ENCODE peak calls at places on chromosome 11, in four cellular contexts. Q, P, I and A are unnamed samples.

GRCh38 chr11:94553938-94554337 is 10.2 kb downstream of the FUT4 start:
- DNase-seq in Q (no peak), P (no peak), I (no peak), A (no peak)

GRCh38 chr11:6812391-6813005 is 13.0 kb upstream of the OR6A2 start:
- DNase-seq in Q (peak; percentile 48), P (no peak), I (peak; percentile 58), A (peak; percentile 11)

GRCh38 chr11:76313913-76314740 is 66.8 kb downstream of the THAP12 start:
- DNase-seq in Q (no peak), P (peak; percentile 25), I (no peak), A (no peak)

GRCh38 chr11:128497057-128497957 is 90.1 kb downstream of the ETS1 start:
- DNase-seq in Q (no peak), P (no peak), I (no peak), A (peak; percentile 87)

GRCh38 chr11:47943721-47944554 is 36.4 kb upstream of the PTPRJ start:
- DNase-seq in Q (no peak), P (peak; percentile 44), I (peak; percentile 88), A (no peak)

GRCh38 chr11:67120456-67120855 is 1.4 kb downstream of the KDM2A start:
- DNase-seq in Q (no peak), P (no peak), I (no peak), A (no peak)

GRCh38 chr11:112285918-112286317 is 25.3 kb upstream of the PLET1 start:
- DNase-seq in Q (no peak), P (no peak), I (peak; percentile 82), A (no peak)

GRCh38 chr11:134517621-134518293 is 105.7 kb upstream of the B3GAT1 start:
- DNase-seq in Q (no peak), P (no peak), I (no peak), A (no peak)

GRCh38 chr11:61325649-61326414 is 7.1 kb downstream of the DDB1 start:
- DNase-seq in Q (no peak), P (no peak), I (no peak), A (no peak)

GRCh38 chr11:91350931-91351330 is 873.7 kb upstream of the FAT3 start:
- DNase-seq in Q (no peak), P (no peak), I (no peak), A (no peak)

GRCh38 chr11:72812604-72812967 is 1.6 kb upstream of the ATG16L2 start:
- DNase-seq in Q (no peak), P (no peak), I (no peak), A (no peak)

DNA sequence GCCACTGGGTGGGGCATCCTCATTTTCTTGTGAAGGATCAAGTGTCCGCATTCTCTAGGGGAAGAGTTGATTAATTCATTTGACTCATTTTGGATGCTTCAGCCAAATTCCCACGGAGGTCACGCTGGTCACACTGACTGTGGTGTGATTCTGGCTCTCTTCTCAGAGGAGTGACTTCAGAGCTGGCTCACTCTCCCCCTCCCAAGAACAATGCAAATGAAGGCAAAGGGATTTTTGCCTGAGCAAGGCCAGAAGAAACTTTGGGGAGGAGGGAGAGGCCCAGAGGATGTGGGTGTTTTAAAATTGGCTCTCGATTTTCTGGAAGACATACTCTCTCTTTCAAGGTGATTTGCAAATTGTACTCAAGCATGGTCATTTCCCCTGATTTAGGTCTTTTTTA is 51.1 kb upstream of the LMO2 start:
- DNase-seq in Q (no peak), P (no peak), I (no peak), A (peak; percentile 73)
- TF ChIP-seq SP1 in Q (no peak), P (no peak), I (no peak), A (no peak)

GRCh38 chr11:12280199-12280837 is 97.1 kb upstream of the PARVA start:
- DNase-seq in Q (no peak), P (no peak), I (no peak), A (no peak)

GRCh38 chr11:12282676-12283075 is 94.7 kb upstream of the PARVA start:
- DNase-seq in Q (no peak), P (no peak), I (no peak), A (no peak)

GRCh38 chr11:12279672-12280108 is 97.7 kb upstream of the PARVA start:
- DNase-seq in Q (no peak), P (no peak), I (no peak), A (no peak)

GRCh38 chr11:12280838-12281565 is 96.4 kb upstream of the PARVA start:
- DNase-seq in Q (no peak), P (no peak), I (no peak), A (no peak)

DNA sequence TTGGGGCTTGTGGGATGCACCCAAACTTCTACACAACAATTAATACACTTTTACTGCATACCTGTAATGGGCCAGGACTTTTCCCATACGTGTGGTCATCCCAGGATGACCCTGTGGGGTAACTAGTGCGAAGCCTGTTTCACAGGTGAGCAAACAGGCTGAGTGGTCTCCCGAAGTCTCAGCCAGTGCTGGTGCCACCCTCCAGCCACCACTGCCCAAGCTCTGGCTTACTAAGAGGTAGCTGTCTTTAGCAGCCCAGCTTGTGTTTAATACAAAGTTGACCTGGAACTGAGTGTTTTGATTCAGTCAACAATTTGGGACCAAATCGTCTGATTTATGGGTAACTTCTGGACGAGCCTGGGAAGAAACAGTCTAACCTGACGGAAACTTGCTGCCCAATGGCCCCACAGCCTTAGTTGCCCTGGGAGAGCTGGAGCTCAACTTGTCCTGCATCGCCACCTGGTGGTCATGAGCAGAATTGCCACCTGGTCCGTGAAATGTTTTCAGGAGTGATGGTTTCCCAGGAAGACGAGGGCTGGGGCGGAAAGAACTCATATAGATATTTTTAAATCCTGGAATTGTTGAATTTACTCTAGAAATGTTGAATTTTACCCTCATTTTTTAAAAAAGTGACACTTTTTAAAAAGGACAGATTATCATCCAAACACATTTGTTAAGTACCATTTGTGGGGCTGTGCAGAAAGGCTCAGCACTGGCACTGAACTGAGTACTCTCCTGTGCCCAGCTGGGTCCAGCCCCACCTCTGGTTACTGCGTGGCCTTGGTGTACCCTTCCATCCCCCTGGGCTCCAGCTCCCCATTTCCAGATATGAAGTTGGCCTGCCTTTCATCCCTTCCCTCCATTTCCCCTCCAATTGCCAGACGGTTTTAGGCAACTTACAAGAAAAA is 95.5 kb upstream of the PARVA start:
- DNase-seq in Q (peak; percentile 65), P (peak; percentile 57), I (peak; percentile 86), A (peak; percentile 21)
- TF ChIP-seq CBX5 in Q (no peak), P (no peak), I (no peak), A (no peak)

GRCh38 chr11:10307022-10307410 is 2.1 kb downstream of the ADM start:
- DNase-seq in Q (peak; percentile 27), P (no peak), I (no peak), A (no peak)

GRCh38 chr11:10303558-10304363 is 1.1 kb upstream of the ADM start:
- DNase-seq in Q (peak; percentile 44), P (no peak), I (peak; percentile 12), A (no peak)

GRCh38 chr11:10304495-10305261 is at the start of gene ADM:
- DNase-seq in Q (peak; percentile 90), P (no peak), I (peak; percentile 53), A (no peak)

GRCh38 chr11:10305964-10306918 is 1.4 kb downstream of the ADM start:
- DNase-seq in Q (no peak), P (no peak), I (peak; percentile 9), A (no peak)

DNA sequence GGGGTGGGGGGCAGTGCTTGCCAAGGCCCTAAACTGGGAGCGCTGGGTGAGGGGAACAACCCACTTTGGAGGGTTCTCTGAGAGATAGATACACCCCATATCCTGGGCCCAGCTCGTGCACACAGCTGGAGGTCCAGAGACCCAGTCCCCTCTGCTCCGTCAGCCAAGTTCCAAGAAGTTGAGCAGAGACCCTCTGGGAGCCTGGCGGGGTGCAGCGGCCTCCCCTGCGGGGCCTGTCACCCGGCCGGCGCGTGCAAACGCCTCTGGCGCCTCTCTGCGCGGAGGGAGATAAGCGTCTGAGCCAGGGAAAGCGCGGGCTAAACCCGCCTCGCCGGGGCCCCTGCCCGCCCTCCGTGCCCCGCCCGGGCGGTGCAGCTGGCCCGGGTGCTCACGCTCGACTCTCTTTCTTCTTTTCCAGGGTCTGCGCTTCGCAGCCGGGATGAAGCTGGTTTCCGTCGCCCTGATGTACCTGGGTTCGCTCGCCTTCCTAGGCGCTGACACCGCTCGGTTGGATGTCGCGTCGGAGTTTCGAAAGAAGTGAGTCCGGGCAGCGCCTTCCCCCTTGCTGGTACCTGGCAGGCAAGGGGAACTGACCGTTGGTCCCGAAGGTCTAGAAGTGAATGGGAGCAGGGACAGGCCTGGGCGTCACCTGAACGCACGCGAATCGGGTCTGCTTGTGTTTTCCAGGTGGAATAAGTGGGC is 540 bp downstream of the ADM start:
- DNase-seq in Q (peak; percentile 33), P (no peak), I (peak; percentile 10), A (no peak)
- TF ChIP-seq SP1 in Q (no peak), P (no peak), I (no peak), A (no peak)

GRCh38 chr11:92409347-92409746 is 184.7 kb downstream of the FAT3 start:
- DNase-seq in Q (no peak), P (no peak), I (no peak), A (no peak)
- TF ChIP-seq CBX5 in Q (no peak), P (no peak), I (no peak), A (no peak)